ENCODE peak calls at places on chromosome 10, in seven cellular contexts. R is ELR, A is OCI-LY7, N is activated T-cell treated with anti-CD3 and anti-CD28 coated beads for 1 hour, E is fibroblast of villous mesenchyme, M is cardiac fibroblast, Y is NCI-H2171. C is an unnamed sample.

GRCh38 chr10:73887038-73888015 is 13.0 kb upstream of the CAMK2G start:
- DNase-seq in A (no peak), R (peak; percentile 96), N (no peak), M (peak; percentile 92), Y (peak; percentile 50), E (peak; percentile 83), C (peak; percentile 100)

GRCh38 chr10:102342462-102342861 is 53.0 kb upstream of the NFKB2 start:
- DNase-seq in E (no peak), Y (no peak), R (peak; percentile 36), N (no peak), M (peak; percentile 35), A (no peak), C (peak; percentile 3)

GRCh38 chr10:58017719-58018367 is 249.9 kb downstream of the IPMK start:
- DNase-seq in M (peak; percentile 97), E (peak; percentile 80), Y (no peak), N (no peak), A (no peak), R (peak; percentile 95), C (peak; percentile 89)

GRCh38 chr10:76282122-76283030 is 851.0 kb downstream of the LRMDA start:
- DNase-seq in E (peak; percentile 92), N (no peak), A (no peak), M (no peak), R (no peak), Y (no peak), C (no peak)

GRCh38 chr10:53487019-53487983 is 714.7 kb upstream of the MBL2 start:
- DNase-seq in M (no peak), E (no peak), A (no peak), N (no peak), Y (no peak), R (no peak), C (no peak)

GRCh38 chr10:118047363-118047719 is 600 bp upstream of the RAB11FIP2 start:
- DNase-seq in E (no peak), N (no peak), Y (no peak), R (no peak), A (no peak), M (no peak), C (no peak)

GRCh38 chr10:63542835-63543575 is 21.8 kb downstream of the REEP3 start:
- DNase-seq in A (no peak), M (peak; percentile 61), E (peak; percentile 37), N (no peak), R (peak; percentile 51), Y (no peak), C (peak; percentile 57)

GRCh38 chr10:16612148-16612742 is 90.6 kb upstream of the C1QL3 start:
- DNase-seq in N (no peak), E (peak; percentile 64), R (peak; percentile 56), Y (no peak), M (peak; percentile 60), A (peak; percentile 31), C (peak; percentile 16)

GRCh38 chr10:18960466-18961079 is 88.0 kb upstream of the MALRD1 start:
- DNase-seq in N (no peak), E (no peak), Y (no peak), M (no peak), A (no peak), R (no peak), C (no peak)

GRCh38 chr10:113746188-113746950 is 5.1 kb upstream of the PLEKHS1 start:
- DNase-seq in A (no peak), M (peak; percentile 13), E (peak; percentile 38), N (no peak), Y (no peak), R (peak; percentile 62), C (peak; percentile 8)

GRCh38 chr10:132507956-132508490 is 29.6 kb upstream of the INPP5A start:
- DNase-seq in Y (no peak), A (no peak), E (no peak), R (no peak), N (no peak), M (no peak), C (no peak)

GRCh38 chr10:118356628-118357027 is 14.5 kb upstream of the FAM204A start:
- DNase-seq in N (no peak), A (no peak), M (no peak), R (no peak), Y (no peak), E (no peak), C (no peak)

GRCh38 chr10:14153570-14154055 is 177.1 kb downstream of the FRMD4A start:
- DNase-seq in M (peak; percentile 69), E (peak; percentile 9), R (no peak), Y (peak; percentile 83), N (no peak), A (no peak), C (no peak)

GRCh38 chr10:99779335-99779734 is 3.1 kb upstream of the ABCC2 start:
- DNase-seq in Y (no peak), R (peak; percentile 93), M (peak; percentile 92), N (no peak), A (peak; percentile 83), E (peak; percentile 76), C (peak; percentile 59)

GRCh38 chr10:110498982-110499795 is 1.5 kb downstream of the DUSP5 start:
- DNase-seq in R (peak; percentile 86), M (peak; percentile 73), N (no peak), Y (no peak), A (peak; percentile 53), E (peak; percentile 65), C (peak; percentile 68)

GRCh38 chr10:31582365-31583052 is 263.5 kb downstream of the ZEB1 start:
- DNase-seq in N (no peak), A (no peak), Y (no peak), E (no peak), M (peak; percentile 32), R (peak; percentile 42), C (peak; percentile 69)

GRCh38 chr10:59538623-59539022 is 171.0 kb downstream of the SLC16A9 start:
- DNase-seq in R (no peak), Y (no peak), N (no peak), E (no peak), A (no peak), M (no peak), C (no peak)

C was measured in PC-3.